ENCODE peak calls at places on chromosomes 16 and 17, in five cellular contexts. U is spleen, S is uterus, L is heart left ventricle, D is stomach. R is an unnamed sample.

GRCh38 chr17:16491703-16492612 is at the start of gene LRRC75A:
- DNase-seq in L (peak; percentile 75), D (peak; percentile 59), U (peak; percentile 88), S (peak; percentile 65), R (peak; percentile 47)

GRCh38 chr17:10127819-10128375 is 70.5 kb downstream of the GAS7 start:
- DNase-seq in S (peak; percentile 92), L (peak; percentile 89), U (peak; percentile 85), D (peak; percentile 42), R (peak; percentile 49)

GRCh38 chr17:32873114-32873513 is 3.8 kb downstream of the MYO1D start:
- DNase-seq in L (no peak), U (no peak), S (no peak), D (no peak), R (no peak)

GRCh38 chr16:78642621-78643285 is 543.3 kb downstream of the WWOX start:
- DNase-seq in L (no peak), D (no peak), U (no peak), S (no peak), R (no peak)

GRCh38 chr17:61722398-61722797 is 131.4 kb upstream of the NACA2 start:
- DNase-seq in U (no peak), S (no peak), D (no peak), L (no peak), R (no peak)

GRCh38 chr17:58520843-58521430 is 6.5 kb upstream of the MTMR4 start:
- DNase-seq in S (no peak), U (no peak), D (no peak), L (no peak), R (peak; percentile 12)

GRCh38 chr16:49757744-49758069 is 98.2 kb downstream of the ZNF423 start:
- DNase-seq in U (no peak), L (no peak), D (no peak), S (no peak), R (no peak)

GRCh38 chr16:85634747-85635544 is 21.8 kb downstream of the GSE1 start:
- DNase-seq in L (no peak), S (no peak), U (no peak), D (peak; percentile 48), R (no peak)

GRCh38 chr17:71438631-71439146 is 682.1 kb upstream of the SOX9 start:
- DNase-seq in S (no peak), L (no peak), D (no peak), U (no peak), R (peak; percentile 24)

GRCh38 chr16:75622762-75623605 is at the start of gene ADAT1:
- DNase-seq in U (peak; percentile 100), S (peak; percentile 98), L (peak; percentile 98), D (peak; percentile 99), R (peak; percentile 98)
- TF ChIP-seq POLR2A in U (peak; percentile 80), S (peak; percentile 86), L (no peak), D (no peak), R (no peak)

GRCh38 chr17:49691677-49692191 is 13.8 kb upstream of the SPOP start:
- DNase-seq in L (no peak), S (peak; percentile 34), U (no peak), D (no peak), R (no peak)
- TF ChIP-seq POLR2A in L (no peak), S (no peak), U (no peak), D (no peak), R (no peak)

GRCh38 chr16:83952940-83953795 is at the start of gene OSGIN1:
- DNase-seq in L (peak; percentile 93), U (peak; percentile 94), S (peak; percentile 91), D (peak; percentile 96), R (peak; percentile 97)
- TF ChIP-seq POLR2A in L (peak; percentile 48), U (peak; percentile 87), S (peak; percentile 59), D (peak; percentile 48), R (peak; percentile 82)

DNA sequence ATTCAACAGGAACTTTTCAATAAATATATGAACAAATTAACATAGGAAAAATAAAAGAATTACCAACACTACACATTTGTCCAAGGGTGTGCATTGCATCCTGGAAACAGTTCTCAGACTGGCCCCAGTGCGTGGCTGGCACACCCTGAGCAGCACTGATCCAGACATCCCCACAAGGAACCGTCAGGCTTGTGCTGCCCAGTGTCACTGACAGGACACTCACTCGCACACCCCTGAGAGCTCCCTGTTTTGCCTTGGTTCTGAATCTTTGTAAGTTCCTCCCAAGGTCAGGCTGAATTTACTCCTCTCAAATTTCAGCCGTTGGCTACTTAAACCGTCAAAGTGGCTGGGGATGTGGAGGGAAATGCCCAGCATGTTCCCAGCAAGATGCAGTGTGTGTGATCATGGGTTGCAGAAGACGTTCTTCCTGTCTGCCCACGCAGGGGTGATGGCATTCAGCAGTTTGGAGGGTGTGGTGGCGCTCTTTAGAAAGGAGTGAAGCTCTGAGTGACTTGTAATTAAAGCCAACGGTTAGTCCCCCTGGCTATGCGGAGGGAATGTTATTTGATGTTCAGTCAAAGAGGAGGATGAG is 1.7 kb downstream of the MT2A start:
- DNase-seq in S (peak; percentile 40), U (peak; percentile 80), D (peak; percentile 47), L (no peak), R (no peak)
- TF ChIP-seq POLR2A in S (no peak), U (no peak), D (no peak), L (no peak), R (peak; percentile 41)